ENCODE peak calls at places on chromosome 20, in five cellular contexts. F is AG09309, V is uterus, U is KBM-7, M is brain microvascular endothelial cell. Y is an unnamed sample.

GRCh38 chr20:57126481-57127092 is 139.9 kb downstream of the BMP7 start:
- DNase-seq in M (no peak), F (no peak), V (no peak), U (no peak), Y (no peak)

GRCh38 chr20:531608-532007 is 12.0 kb downstream of the CSNK2A1 start:
- DNase-seq in V (no peak), F (no peak), M (no peak), U (no peak), Y (no peak)

GRCh38 chr20:56826971-56827645 is 198.0 kb downstream of the TFAP2C start:
- DNase-seq in F (peak), U (no peak), M (peak), V (peak), Y (no peak)

GRCh38 chr20:37397076-37397953 is 51.4 kb downstream of the SRC start:
- DNase-seq in F (no peak), M (no peak), V (no peak), U (peak), Y (peak)

GRCh38 chr20:38303908-38304379 is at the start of gene BPI:
- DNase-seq in V (no peak), F (peak), M (no peak), U (peak), Y (no peak)

GRCh38 chr20:62394248-62395245 is 7.6 kb downstream of the RPS21 start:
- DNase-seq in M (no peak), V (no peak), U (no peak), F (no peak), Y (no peak)

GRCh38 chr20:16566080-16566479 is 7.2 kb downstream of the KIF16B start:
- DNase-seq in U (no peak), V (no peak), F (no peak), M (no peak), Y (no peak)

GRCh38 chr20:60884277-60884676 is 367.8 kb upstream of the CDH4 start:
- DNase-seq in V (no peak), F (no peak), U (no peak), M (no peak), Y (no peak)

GRCh38 chr20:12166053-12166717 is 248.5 kb downstream of the BTBD3 start:
- DNase-seq in U (no peak), V (peak), F (peak), M (peak), Y (peak)

GRCh38 chr20:1322511-1323245 is 6.3 kb downstream of the SDCBP2 start:
- DNase-seq in M (peak), V (peak), U (no peak), F (peak), Y (peak)

GRCh38 chr20:11776687-11777086 is 141.0 kb upstream of the BTBD3 start:
- DNase-seq in M (no peak), U (no peak), V (no peak), F (no peak), Y (no peak)

GRCh38 chr20:4829494-4830211 is 107.9 kb downstream of the PRND start:
- DNase-seq in U (peak), V (peak), F (no peak), M (no peak), Y (no peak)

GRCh38 chr20:4546786-4547185 is 174.9 kb upstream of the PRND start:
- DNase-seq in U (no peak), M (peak), F (peak), V (no peak), Y (peak)

GRCh38 chr20:3248993-3249347 is 10.0 kb upstream of the SLC4A11 start:
- DNase-seq in U (no peak), M (no peak), V (no peak), F (no peak), Y (no peak)

GRCh38 chr20:23435675-23436539 is 3.6 kb upstream of the CSTL1 start:
- DNase-seq in F (no peak), M (no peak), U (no peak), V (no peak), Y (no peak)

GRCh38 chr20:32611286-32611685 is 26.2 kb upstream of the NOL4L start:
- DNase-seq in F (no peak), V (no peak), M (no peak), U (no peak), Y (no peak)

Y was measured in NCI-H226.